ENCODE peak calls at places on chromosomes 1 and 21, in eight cellular contexts. Z is fibroblast of lung; M is non-pigmented ciliary epithelial cell; N is stimulated activated CD4-positive, alpha-beta T cell treated with anti-CD3 and anti-CD28 coated beads, Interleukin-12 subunit alpha, Interleukin-12 subunit beta, amount 100 ng/mL, for 4 hours; S is stomach; D is iris pigment epithelial cell; R is breast epithelium; L is psoas muscle. G is an unnamed sample.

GRCh38 chr1:65179148-65179547 is 31.1 kb downstream of the AK4 start:
- DNase-seq in S (no peak), R (no peak), Z (peak; percentile 22), D (peak; percentile 52), L (no peak), M (no peak), N (no peak), G (no peak)

GRCh38 chr1:228841632-228842031 is 106.4 kb downstream of the RHOU start:
- DNase-seq in S (no peak), L (no peak), D (no peak), M (no peak), Z (no peak), R (no peak), N (no peak), G (no peak)

GRCh38 chr21:45412491-45412890 is 7.5 kb downstream of the COL18A1 start:
- DNase-seq in L (no peak), M (no peak), D (no peak), Z (no peak), S (no peak), R (no peak), N (no peak), G (peak; percentile 34)

GRCh38 chr1:44807364-44808062 is 362 bp upstream of the DYNLT4 start:
- DNase-seq in N (peak; percentile 80), D (peak; percentile 100), L (peak; percentile 96), S (peak; percentile 95), R (peak; percentile 97), Z (peak; percentile 100), M (peak; percentile 98), G (peak; percentile 90)

GRCh38 chr1:31976401-31976800 is 37.3 kb upstream of the KHDRBS1 start:
- DNase-seq in N (no peak), M (no peak), R (no peak), Z (peak; percentile 53), S (no peak), L (no peak), D (no peak), G (no peak)

GRCh38 chr1:231827337-231828105 is 200.9 kb downstream of the DISC1 start:
- DNase-seq in Z (peak; percentile 96), L (no peak), R (no peak), M (peak; percentile 56), S (no peak), N (no peak), D (peak; percentile 85), G (no peak)

GRCh38 chr1:59146056-59146455 is 150.8 kb upstream of the FGGY start:
- DNase-seq in D (no peak), Z (no peak), M (no peak), L (no peak), S (no peak), N (no peak), R (no peak), G (no peak)

GRCh38 chr1:241532173-241532553 is at the start of gene KMO:
- DNase-seq in L (no peak), S (no peak), R (no peak), N (no peak), Z (peak; percentile 11), M (no peak), D (no peak), G (no peak)

GRCh38 chr1:3197781-3198316 is 128.8 kb downstream of the PRDM16 start:
- DNase-seq in L (no peak), N (no peak), M (no peak), R (no peak), D (no peak), S (no peak), Z (no peak), G (no peak)

GRCh38 chr1:58594556-58594955 is 17.5 kb upstream of the TACSTD2 start:
- DNase-seq in N (no peak), R (no peak), D (no peak), Z (no peak), L (no peak), M (no peak), S (no peak), G (no peak)

GRCh38 chr1:43367026-43367903 is 546 bp downstream of the ELOVL1 start:
- DNase-seq in Z (peak; percentile 72), S (no peak), D (no peak), L (peak; percentile 41), M (no peak), R (no peak), N (peak; percentile 29), G (peak; percentile 69)

GRCh38 chr21:28419110-28419509 is 573.6 kb downstream of the LTN1 start:
- DNase-seq in R (no peak), Z (peak; percentile 83), N (no peak), D (peak; percentile 42), L (no peak), M (no peak), S (no peak), G (no peak)

GRCh38 chr21:24895885-24896734 is 711.2 kb downstream of the MRPL39 start:
- DNase-seq in R (no peak), D (peak; percentile 1), Z (peak; percentile 42), S (peak; percentile 26), N (no peak), M (peak; percentile 3), L (no peak), G (no peak)

GRCh38 chr1:224707849-224708725 is 92.0 kb downstream of the CNIH3 start:
- DNase-seq in R (no peak), Z (peak; percentile 89), S (no peak), N (no peak), L (no peak), M (peak; percentile 53), D (peak; percentile 50), G (no peak)

GRCh38 chr1:207818971-207819451 is 67.2 kb downstream of the CD46 start:
- DNase-seq in N (no peak), Z (peak; percentile 47), R (no peak), D (peak; percentile 71), S (no peak), L (no peak), M (no peak), G (no peak)

GRCh38 chr1:32701951-32702598 is 495 bp downstream of the SYNC start:
- DNase-seq in Z (peak; percentile 50), L (peak; percentile 38), R (no peak), S (no peak), D (peak; percentile 29), M (no peak), N (no peak), G (peak; percentile 59)

GRCh38 chr1:70779571-70779970 is 268.0 kb downstream of the PTGER3 start:
- DNase-seq in R (no peak), Z (peak; percentile 47), L (no peak), D (no peak), N (no peak), S (no peak), M (no peak), G (no peak)

GRCh38 chr1:203276916-203277535 is 28.3 kb upstream of the BTG2 start:
- DNase-seq in Z (no peak), L (no peak), S (no peak), N (no peak), D (no peak), R (peak; percentile 14), M (no peak), G (no peak)

GRCh38 chr1:19310061-19310460 is 1.9 kb downstream of the AKR7A2 start:
- DNase-seq in D (no peak), S (no peak), Z (no peak), R (no peak), M (no peak), L (no peak), N (no peak), G (no peak)

GRCh38 chr1:12629521-12629956 is 11.5 kb upstream of the DHRS3 start:
- DNase-seq in Z (no peak), S (no peak), D (no peak), N (no peak), L (no peak), R (no peak), M (no peak), G (no peak)

GRCh38 chr1:8987881-8988617 is 38.2 kb downstream of the SLC2A7 start:
- DNase-seq in S (peak; percentile 59), D (peak; percentile 29), N (peak; percentile 76), M (no peak), R (peak; percentile 44), L (peak; percentile 51), Z (peak; percentile 21), G (no peak)

GRCh38 chr1:175493999-175494336 is 249.4 kb downstream of the TNR start:
- DNase-seq in N (no peak), S (no peak), D (no peak), M (no peak), R (no peak), Z (no peak), L (no peak), G (no peak)

GRCh38 chr1:22825790-22826189 is 115.2 kb downstream of the EPHB2 start:
- DNase-seq in S (no peak), N (no peak), D (no peak), Z (peak; percentile 54), L (no peak), M (no peak), R (no peak), G (no peak)

GRCh38 chr21:25994758-25995163 is 175.8 kb downstream of the APP start:
- DNase-seq in R (no peak), S (no peak), L (no peak), M (no peak), N (no peak), D (no peak), Z (no peak), G (no peak)

GRCh38 chr21:32007461-32007860 is 134.6 kb downstream of the HUNK start:
- DNase-seq in S (no peak), Z (peak; percentile 58), R (no peak), D (no peak), L (peak; percentile 35), N (no peak), M (no peak), G (no peak)

GRCh38 chr1:9384751-9385245 is 92.1 kb downstream of the SPSB1 start:
- DNase-seq in L (peak; percentile 77), N (no peak), D (peak; percentile 21), Z (no peak), S (no peak), R (no peak), M (no peak), G (no peak)

GRCh38 chr1:218676991-218677390 is 331.9 kb downstream of the TGFB2 start:
- DNase-seq in R (no peak), D (peak; percentile 45), N (no peak), M (no peak), S (no peak), Z (peak; percentile 49), L (no peak), G (no peak)

GRCh38 chr1:205458777-205459566 is 3.1 kb upstream of the BLACAT1 start:
- DNase-seq in N (no peak), R (no peak), S (no peak), M (no peak), L (no peak), D (peak; percentile 69), Z (peak; percentile 58), G (peak; percentile 49)

GRCh38 chr1:210144736-210145135 is 87.9 kb upstream of the SERTAD4 start:
- DNase-seq in Z (peak; percentile 22), N (no peak), L (no peak), D (peak; percentile 9), M (peak; percentile 3), R (no peak), S (no peak), G (no peak)

GRCh38 chr1:225426395-225427248 is 1.2 kb downstream of the LBR start:
- DNase-seq in N (peak; percentile 22), R (no peak), S (no peak), M (no peak), D (peak; percentile 31), Z (peak; percentile 25), L (peak; percentile 34), G (no peak)

GRCh38 chr1:153572569-153573015 is 6.9 kb upstream of the S100A2 start:
- DNase-seq in N (peak; percentile 38), D (peak; percentile 77), L (peak; percentile 82), Z (peak; percentile 78), S (peak; percentile 91), M (peak; percentile 35), R (peak; percentile 89), G (peak; percentile 81)

GRCh38 chr1:61524206-61524605 is 200.7 kb downstream of the TM2D1 start:
- DNase-seq in R (no peak), D (no peak), L (no peak), M (no peak), Z (no peak), N (no peak), S (no peak), G (no peak)

GRCh38 chr1:206923009-206923960 is 1.5 kb upstream of the FCMR start:
- DNase-seq in S (no peak), Z (no peak), M (no peak), R (no peak), L (no peak), D (no peak), N (peak; percentile 51), G (no peak)

GRCh38 chr1:200739499-200740290 is 1.0 kb downstream of the CAMSAP2 start:
- DNase-seq in M (no peak), D (peak; percentile 48), Z (peak; percentile 41), S (peak; percentile 38), L (peak; percentile 84), N (no peak), R (peak; percentile 79), G (peak; percentile 79)

G was measured in pancreas.